ENCODE peak calls at places on chromosome 6, in nine cellular contexts. J, T, Z, L, H, R, F, G and D are unnamed samples.

GRCh38 chr6:119575721-119576120 is 226.2 kb upstream of the MAN1A1 start:
- DNase-seq in Z (peak), L (peak), H (no peak), T (no peak), G (no peak), F (no peak), R (no peak), J (no peak), D (no peak)

GRCh38 chr6:45609141-45609638 is 231.5 kb upstream of the SUPT3H start:
- DNase-seq in L (peak), G (no peak), J (no peak), F (no peak), H (no peak), T (no peak), Z (peak), R (no peak), D (no peak)

GRCh38 chr6:122789862-122790739 is 1.0 kb downstream of the SMPDL3A start:
- DNase-seq in F (peak), J (peak), L (no peak), T (no peak), H (no peak), G (no peak), Z (peak), R (no peak), D (no peak)

GRCh38 chr6:169800668-169801395 is 49.4 kb downstream of the ERMARD start:
- DNase-seq in T (no peak), L (no peak), H (no peak), F (no peak), R (no peak), J (peak), Z (peak), G (no peak), D (no peak)

GRCh38 chr6:1384549-1385128 is 4.7 kb upstream of the FOXF2 start:
- DNase-seq in L (no peak), T (no peak), H (no peak), F (peak), R (no peak), G (no peak), J (no peak), Z (no peak), D (no peak)

GRCh38 chr6:98985391-98985790 is 37.6 kb upstream of the FBXL4 start:
- DNase-seq in G (no peak), J (no peak), R (no peak), Z (no peak), H (no peak), T (no peak), L (no peak), F (no peak), D (no peak)

GRCh38 chr6:157443066-157443800 is 62.2 kb downstream of the ZDHHC14 start:
- DNase-seq in R (no peak), H (peak), G (no peak), F (no peak), J (no peak), Z (peak), L (peak), T (no peak), D (no peak)

GRCh38 chr6:14240411-14241166 is 123.0 kb downstream of the CD83 start:
- DNase-seq in R (no peak), F (no peak), Z (no peak), J (no peak), G (no peak), T (no peak), H (no peak), L (no peak), D (no peak)

GRCh38 chr6:104396077-104396476 is 463.6 kb downstream of the HACE1 start:
- DNase-seq in T (no peak), L (no peak), J (no peak), F (no peak), R (no peak), G (no peak), H (no peak), Z (no peak), D (no peak)

GRCh38 chr6:62763125-62763524 is 448.1 kb upstream of the FKBP1C start:
- DNase-seq in F (no peak), G (no peak), T (no peak), L (no peak), R (no peak), J (no peak), H (no peak), Z (no peak), D (no peak)

GRCh38 chr6:54681987-54682386 is 164.6 kb upstream of the FAM83B start:
- DNase-seq in T (no peak), Z (peak), H (peak), L (no peak), R (no peak), J (no peak), G (no peak), F (no peak), D (no peak)

GRCh38 chr6:161694995-161695394 is 421.1 kb upstream of the AGPAT4 start:
- DNase-seq in R (no peak), L (no peak), Z (peak), J (no peak), T (no peak), F (no peak), G (no peak), H (no peak), D (no peak)

GRCh38 chr6:25963426-25964123 is 973 bp downstream of the TRIM38 start:
- DNase-seq in R (no peak), J (no peak), Z (peak), H (no peak), F (no peak), G (no peak), L (no peak), T (no peak), D (no peak)

GRCh38 chr6:148170286-148170685 is 172.4 kb upstream of the SASH1 start:
- DNase-seq in J (no peak), L (no peak), G (no peak), R (no peak), H (no peak), T (no peak), Z (no peak), F (no peak), D (no peak)

GRCh38 chr6:156021746-156022396 is 566.2 kb upstream of the NOX3 start:
- DNase-seq in L (no peak), J (no peak), Z (peak), R (no peak), H (peak), G (no peak), T (no peak), F (no peak), D (no peak)

GRCh38 chr6:90251295-90251992 is 45.2 kb downstream of the BACH2 start:
- DNase-seq in L (no peak), H (no peak), T (no peak), J (no peak), Z (no peak), F (no peak), R (no peak), G (no peak), D (no peak)

GRCh38 chr6:43698584-43699349 is 11.2 kb upstream of the MRPS18A start:
- DNase-seq in Z (peak), T (peak), G (no peak), L (no peak), J (no peak), F (peak), R (peak), H (no peak), D (no peak)

GRCh38 chr6:40356242-40356910 is 230.8 kb downstream of the LRFN2 start:
- DNase-seq in R (no peak), Z (peak), H (peak), T (no peak), G (no peak), J (no peak), L (no peak), F (no peak), D (no peak)

GRCh38 chr6:11575408-11576033 is 38.0 kb downstream of the TMEM170B start:
- DNase-seq in T (peak), F (peak), H (peak), R (no peak), G (peak), L (peak), J (peak), Z (peak), D (no peak)

GRCh38 chr6:158206740-158207451 is 38.7 kb downstream of the GTF2H5 start:
- DNase-seq in R (no peak), H (no peak), Z (no peak), T (no peak), L (no peak), J (no peak), G (no peak), F (no peak), D (no peak)

GRCh38 chr6:31498748-31499147 is 803 bp downstream of the MICB start:
- DNase-seq in R (peak), F (peak), T (no peak), G (peak), J (no peak), Z (no peak), L (no peak), H (no peak), D (no peak)

GRCh38 chr6:170111816-170112582 is 178.9 kb downstream of the DLL1 start:
- DNase-seq in T (peak), H (no peak), L (no peak), R (peak), F (no peak), Z (no peak), G (no peak), J (peak), D (no peak)

GRCh38 chr6:44630125-44631028 is 242.9 kb downstream of the CDC5L start:
- DNase-seq in F (peak), J (no peak), R (no peak), L (no peak), T (peak), Z (peak), H (peak), G (peak), D (peak)

GRCh38 chr6:22926613-22927348 is 357.4 kb downstream of the HDGFL1 start:
- DNase-seq in Z (no peak), T (no peak), F (peak), J (no peak), H (no peak), G (peak), R (no peak), L (no peak), D (no peak)

GRCh38 chr6:1496836-1497592 is 107.6 kb downstream of the FOXF2 start:
- DNase-seq in J (no peak), T (no peak), H (no peak), R (no peak), F (no peak), G (no peak), Z (no peak), L (no peak), D (no peak)

GRCh38 chr6:26029857-26030653 is 57.2 kb upstream of the HFE start:
- DNase-seq in J (no peak), T (no peak), F (no peak), Z (no peak), R (no peak), L (no peak), G (no peak), H (no peak), D (no peak)

GRCh38 chr6:88867841-88868558 is 95.4 kb downstream of the RNGTT start:
- DNase-seq in L (no peak), G (no peak), Z (peak), J (no peak), T (no peak), R (no peak), H (no peak), F (no peak), D (no peak)

GRCh38 chr6:118667988-118668387 is 16.6 kb upstream of the CEP85L start:
- DNase-seq in R (no peak), F (no peak), Z (peak), H (no peak), L (no peak), J (no peak), T (no peak), G (no peak), D (no peak)

GRCh38 chr6:167574431-167575097 is 249.7 kb downstream of the TTLL2 start:
- DNase-seq in R (peak), F (no peak), T (peak), L (no peak), J (no peak), H (no peak), G (no peak), Z (no peak), D (no peak)

GRCh38 chr6:6861995-6862394 is 245.8 kb upstream of the RREB1 start:
- DNase-seq in J (no peak), F (no peak), Z (no peak), L (no peak), G (no peak), H (no peak), T (no peak), R (no peak), D (no peak)

GRCh38 chr6:157491571-157492232 is 110.7 kb downstream of the ZDHHC14 start:
- DNase-seq in H (no peak), J (no peak), R (no peak), Z (no peak), G (no peak), F (no peak), L (no peak), T (no peak), D (no peak)

GRCh38 chr6:122426597-122426996 is 27.1 kb downstream of the HSF2 start:
- DNase-seq in J (no peak), F (no peak), T (no peak), H (no peak), R (no peak), Z (no peak), G (no peak), L (no peak), D (no peak)

GRCh38 chr6:78192057-78192456 is 539.2 kb downstream of the MEI4 start:
- DNase-seq in H (no peak), J (no peak), Z (no peak), L (no peak), G (no peak), F (no peak), R (no peak), T (no peak), D (no peak)

GRCh38 chr6:142846883-142847287 is 98.1 kb downstream of the HIVEP2 start:
- DNase-seq in R (peak), H (peak), Z (peak), G (no peak), L (peak), T (no peak), J (no peak), F (no peak), D (no peak)

GRCh38 chr6:13666194-13667105 is 45.2 kb downstream of the RANBP9 start:
- DNase-seq in G (no peak), F (no peak), J (no peak), L (no peak), H (no peak), Z (peak), R (no peak), T (no peak), D (no peak)

GRCh38 chr6:32255212-32256153 is 31.6 kb upstream of the NOTCH4 start:
- DNase-seq in Z (peak), F (peak), H (peak), R (peak), L (peak), T (peak), G (peak), J (peak), D (no peak)

GRCh38 chr6:113650610-113650979 is 206.6 kb upstream of the MARCKS start:
- DNase-seq in T (no peak), L (no peak), H (no peak), J (no peak), Z (no peak), G (no peak), R (no peak), F (no peak), D (no peak)

DNA sequence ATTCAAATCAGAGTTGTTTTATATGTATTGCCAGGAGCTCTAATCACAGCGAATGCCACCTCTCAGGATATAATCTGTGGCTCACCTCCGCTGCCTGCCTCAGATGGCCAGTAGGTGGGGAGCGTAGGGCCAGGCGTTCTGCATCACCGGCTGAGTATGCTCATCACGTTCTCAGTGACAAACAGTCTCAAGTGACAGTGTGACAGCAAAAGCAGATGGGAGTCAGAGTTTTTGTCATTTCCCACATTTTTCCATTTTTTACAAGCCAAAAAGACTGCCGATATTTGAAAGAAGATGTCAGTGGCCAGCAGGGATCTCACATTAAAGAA is 208.7 kb downstream of the ALDH8A1 start:
- DNase-seq in Z (no peak), J (peak), F (peak), T (no peak), R (no peak), L (no peak), H (no peak), G (peak), D (no peak)
- TF ChIP-seq CTCF in Z (no peak), J (peak), F (peak), T (no peak), R (no peak), L (no peak), H (peak), G (no peak), D (no peak)

GRCh38 chr6:103124471-103124870 is 1731.0 kb downstream of the GRIK2 start:
- DNase-seq in Z (no peak), R (no peak), T (no peak), F (no peak), L (no peak), H (no peak), G (no peak), J (no peak), D (no peak)

GRCh38 chr6:103122766-103123601 is 1729.5 kb downstream of the GRIK2 start:
- DNase-seq in H (peak), R (peak), J (peak), T (no peak), L (no peak), Z (peak), F (peak), G (peak), D (no peak)
- TF ChIP-seq CTCF in H (peak), R (no peak), J (peak), T (no peak), L (peak), Z (no peak), F (peak), G (peak), D (peak)

GRCh38 chr6:168576388-168576787 is 135.4 kb downstream of the SMOC2 start:
- DNase-seq in Z (no peak), R (no peak), J (no peak), G (no peak), T (no peak), F (no peak), L (no peak), H (no peak), D (no peak)
- TF ChIP-seq CTCF in Z (no peak), R (no peak), J (no peak), G (no peak), T (no peak), F (no peak), L (no peak), H (no peak), D (no peak)

DNA sequence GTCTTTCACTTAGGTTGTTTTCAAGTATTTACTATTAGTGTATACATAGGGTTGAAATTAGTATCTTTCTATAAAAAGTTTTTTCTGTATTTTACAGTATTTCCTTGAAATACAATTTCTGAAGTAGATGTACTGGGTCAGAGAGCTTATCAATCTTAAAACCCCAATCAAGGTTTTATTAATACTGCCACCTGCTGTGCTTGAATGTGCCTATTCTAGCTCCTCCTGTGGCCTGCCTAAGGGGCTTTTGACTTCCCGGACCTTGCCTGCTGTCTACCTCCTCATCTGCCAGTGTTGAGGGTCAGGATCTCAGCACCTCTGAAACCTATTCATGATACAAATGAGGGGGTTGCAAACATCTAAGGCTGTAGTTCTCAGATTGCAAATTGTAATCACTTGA is 9.2 kb downstream of the PACRG start:
- DNase-seq in T (no peak), F (no peak), H (no peak), L (no peak), R (no peak), Z (no peak), J (no peak), G (no peak), D (no peak)
- TF ChIP-seq CTCF in T (no peak), F (no peak), H (no peak), L (no peak), R (peak), Z (no peak), J (no peak), G (no peak), D (peak)

GRCh38 chr6:24033284-24033683 is 92.7 kb upstream of the NRSN1 start:
- DNase-seq in Z (no peak), R (no peak), G (no peak), F (peak), H (no peak), T (no peak), J (no peak), L (no peak), D (no peak)
- TF ChIP-seq CTCF in Z (no peak), R (no peak), G (no peak), F (no peak), H (no peak), T (no peak), J (no peak), L (no peak), D (no peak)

GRCh38 chr6:10413850-10414765 is 766 bp downstream of the TFAP2A start:
- DNase-seq in Z (no peak), L (no peak), F (peak), G (no peak), J (no peak), R (no peak), H (no peak), T (no peak), D (no peak)
- TF ChIP-seq CTCF in Z (peak), L (no peak), F (no peak), G (no peak), J (no peak), R (no peak), H (peak), T (no peak), D (no peak)

GRCh38 chr6:87029711-87030314 is 65.1 kb downstream of the CGA start:
- DNase-seq in Z (peak), R (no peak), G (no peak), T (no peak), F (no peak), L (peak), J (no peak), H (peak), D (peak)
- TF ChIP-seq CTCF in Z (peak), R (peak), G (peak), T (peak), F (peak), L (peak), J (peak), H (peak), D (peak)